ENCODE peak calls at places on chromosomes 13 and 19, in eight cellular contexts. Z is B cell, M is choroid plexus epithelial cell, T is ascending aorta, V is lower leg skin, E is AG04450, O is neural crest cell, D is endothelial cell. Q is an unnamed sample.

GRCh38 chr19:1941146-1942077 is at the start of gene CSNK1G2:
- DNase-seq in Z (peak; percentile 85), M (no peak), T (no peak), V (no peak), E (no peak), O (no peak), D (no peak), Q (no peak)

GRCh38 chr13:41611385-41611784 is 154.0 kb downstream of the RGCC start:
- DNase-seq in Z (no peak), M (peak; percentile 38), T (no peak), V (no peak), E (no peak), O (no peak), D (no peak), Q (no peak)

GRCh38 chr19:30011051-30011578 is 69.1 kb downstream of the URI1 start:
- DNase-seq in Z (no peak), M (peak; percentile 14), T (no peak), V (no peak), E (no peak), O (no peak), D (no peak), Q (no peak)

GRCh38 chr19:10118960-10119359 is 739 bp downstream of the EIF3G start:
- DNase-seq in Z (no peak), M (no peak), T (no peak), V (no peak), E (no peak), O (no peak), D (no peak), Q (no peak)

GRCh38 chr13:73754727-73755292 is 379.4 kb downstream of the KLF12 start:
- DNase-seq in Z (peak; percentile 61), M (peak; percentile 86), T (no peak), V (peak; percentile 40), E (peak; percentile 32), O (peak; percentile 50), D (peak; percentile 54), Q (no peak)

GRCh38 chr19:17329061-17329767 is 5.4 kb downstream of the ANO8 start:
- DNase-seq in Z (peak; percentile 44), M (no peak), T (no peak), V (no peak), E (no peak), O (no peak), D (no peak), Q (no peak)

GRCh38 chr13:70585109-70585508 is 476.9 kb upstream of the KLHL1 start:
- DNase-seq in Z (no peak), M (no peak), T (no peak), V (no peak), E (no peak), O (no peak), D (no peak), Q (no peak)

GRCh38 chr19:23509686-23510450 is 114.6 kb upstream of the ZNF91 start:
- DNase-seq in Z (no peak), M (no peak), T (no peak), V (no peak), E (no peak), O (no peak), D (no peak), Q (no peak)

GRCh38 chr19:2015611-2015950 is at the start of gene BTBD2:
- DNase-seq in Z (peak; percentile 65), M (peak; percentile 88), T (no peak), V (no peak), E (peak; percentile 73), O (no peak), D (no peak), Q (peak; percentile 62)

GRCh38 chr13:100397627-100398026 is 191.0 kb downstream of the GGACT start:
- DNase-seq in Z (no peak), M (no peak), T (no peak), V (no peak), E (no peak), O (no peak), D (no peak), Q (no peak)

GRCh38 chr19:13700621-13701020 is 63.7 kb upstream of the MRI1 start:
- DNase-seq in Z (no peak), M (no peak), T (no peak), V (no peak), E (no peak), O (no peak), D (no peak), Q (no peak)

GRCh38 chr19:5800361-5801270 is 4.3 kb upstream of the NRTN start:
- DNase-seq in Z (no peak), M (no peak), T (no peak), V (no peak), E (no peak), O (no peak), D (no peak), Q (no peak)

GRCh38 chr13:72514141-72514540 is 213.3 kb downstream of the MZT1 start:
- DNase-seq in Z (no peak), M (peak; percentile 69), T (no peak), V (no peak), E (no peak), O (no peak), D (no peak), Q (no peak)

GRCh38 chr19:50152578-50152977 is 10.5 kb downstream of the IZUMO2 start:
- DNase-seq in Z (no peak), M (no peak), T (no peak), V (no peak), E (no peak), O (no peak), D (no peak), Q (no peak)

GRCh38 chr19:50159078-50159477 is 4.0 kb downstream of the IZUMO2 start:
- DNase-seq in Z (no peak), M (no peak), T (no peak), V (no peak), E (no peak), O (no peak), D (no peak), Q (no peak)

GRCh38 chr19:50158577-50158976 is 4.5 kb downstream of the IZUMO2 start:
- DNase-seq in Z (no peak), M (no peak), T (no peak), V (no peak), E (no peak), O (no peak), D (no peak), Q (no peak)

GRCh38 chr19:50154529-50154928 is 8.6 kb downstream of the IZUMO2 start:
- DNase-seq in Z (no peak), M (no peak), T (no peak), V (no peak), E (no peak), O (no peak), D (no peak), Q (no peak)

GRCh38 chr19:50155520-50156109 is 7.5 kb downstream of the IZUMO2 start:
- DNase-seq in Z (no peak), M (no peak), T (no peak), V (no peak), E (no peak), O (no peak), D (no peak), Q (no peak)
- TF ChIP-seq CTCF in Z (no peak), M (no peak), T (no peak), V (no peak), E (peak; percentile 7), O (peak; percentile 41), D (no peak), Q (no peak)

GRCh38 chr13:98826156-98826555 is 73.7 kb upstream of the SLC15A1 start:
- DNase-seq in Z (no peak), M (peak; percentile 16), T (no peak), V (no peak), E (no peak), O (no peak), D (no peak), Q (no peak)

GRCh38 chr13:98825659-98826058 is 73.2 kb upstream of the SLC15A1 start:
- DNase-seq in Z (no peak), M (no peak), T (no peak), V (no peak), E (no peak), O (no peak), D (no peak), Q (no peak)

GRCh38 chr13:98828614-98829013 is 76.1 kb upstream of the SLC15A1 start:
- DNase-seq in Z (no peak), M (no peak), T (no peak), V (no peak), E (no peak), O (no peak), D (no peak), Q (no peak)

GRCh38 chr13:98829541-98829940 is 77.1 kb upstream of the SLC15A1 start:
- DNase-seq in Z (no peak), M (no peak), T (no peak), V (no peak), E (no peak), O (no peak), D (no peak), Q (no peak)

DNA sequence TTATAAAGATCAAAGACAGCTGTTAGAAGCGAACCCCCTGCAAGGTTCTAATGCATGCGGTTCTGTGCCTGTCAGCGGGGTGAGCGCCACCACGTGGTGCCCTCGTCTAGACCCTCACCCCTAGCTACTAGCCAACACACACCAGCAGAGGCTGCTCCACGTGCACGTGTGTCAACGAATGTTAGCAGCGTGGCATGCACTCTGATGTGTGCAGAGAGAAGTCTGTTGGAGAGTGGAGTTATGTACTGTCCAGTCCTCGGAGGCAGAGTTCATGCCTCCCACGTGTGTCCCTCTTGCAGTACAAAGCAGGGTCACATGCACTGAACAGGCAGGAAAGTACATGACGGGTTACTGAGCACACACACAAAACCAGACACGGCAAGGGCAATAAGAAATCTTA is 75.0 kb upstream of the SLC15A1 start:
- DNase-seq in Z (no peak), M (no peak), T (no peak), V (no peak), E (no peak), O (no peak), D (peak; percentile 42), Q (no peak)
- TF ChIP-seq CTCF in Z (no peak), M (no peak), T (no peak), V (no peak), E (no peak), O (no peak), D (no peak), Q (no peak)

GRCh38 chr19:18587962-18588610 is 512 bp upstream of the REX1BD start:
- DNase-seq in Z (no peak), M (no peak), T (no peak), V (no peak), E (no peak), O (no peak), D (no peak), Q (no peak)

GRCh38 chr19:18590273-18591272 is 2.0 kb downstream of the REX1BD start:
- DNase-seq in Z (peak; percentile 54), M (peak; percentile 87), T (no peak), V (no peak), E (no peak), O (peak; percentile 74), D (peak; percentile 84), Q (peak; percentile 87)

GRCh38 chr19:18587561-18587960 is 1.0 kb upstream of the REX1BD start:
- DNase-seq in Z (no peak), M (no peak), T (no peak), V (no peak), E (no peak), O (no peak), D (no peak), Q (no peak)

GRCh38 chr19:18588611-18589379 is at the start of gene REX1BD:
- DNase-seq in Z (peak; percentile 88), M (peak; percentile 73), T (no peak), V (peak; percentile 73), E (no peak), O (peak; percentile 83), D (peak; percentile 85), Q (peak; percentile 94)

GRCh38 chr19:18589380-18590272 is 1.0 kb downstream of the REX1BD start:
- DNase-seq in Z (peak; percentile 79), M (peak; percentile 68), T (no peak), V (no peak), E (no peak), O (peak; percentile 62), D (peak; percentile 76), Q (peak; percentile 75)
- TF ChIP-seq CTCF in Z (no peak), M (peak; percentile 19), T (peak; percentile 7), V (no peak), E (peak; percentile 12), O (peak; percentile 22), D (no peak), Q (no peak)

GRCh38 chr13:98819382-98819781 is 66.9 kb upstream of the SLC15A1 start:
- DNase-seq in Z (no peak), M (no peak), T (no peak), V (no peak), E (no peak), O (no peak), D (no peak), Q (no peak)
- TF ChIP-seq CTCF in Z (no peak), M (no peak), T (no peak), V (no peak), E (no peak), O (no peak), D (no peak), Q (no peak)

Q was measured in psoas muscle.